ENCODE peak calls at places on chromosomes 4 and X, in six cellular contexts. W, N, A, F, K and E are unnamed samples.

GRCh38 chr4:102815981-102816380 is 11.4 kb downstream of the UBE2D3 start:
- DNase-seq in K (peak), A (no peak), N (no peak), W (peak), F (no peak), E (peak)

GRCh38 chr4:43243433-43244116 is 351.1 kb downstream of the GRXCR1 start:
- DNase-seq in K (no peak), A (no peak), N (peak), F (no peak), W (no peak), E (no peak)

GRCh38 chr4:154908168-154908567 is 127.1 kb downstream of the RBM46 start:
- DNase-seq in F (no peak), K (no peak), W (no peak), N (no peak), A (no peak), E (no peak)

GRCh38 chrX:80765226-80765625 is 44.5 kb downstream of the BRWD3 start:
- DNase-seq in N (no peak), A (no peak), K (peak), W (peak), F (no peak), E (peak)

GRCh38 chr4:77996076-77996475 is 61.0 kb upstream of the FRAS1 start:
- DNase-seq in A (no peak), W (no peak), N (no peak), F (no peak), K (no peak), E (no peak)

GRCh38 chr4:22884157-22884556 is 191.4 kb downstream of the GBA3 start:
- DNase-seq in W (no peak), A (no peak), F (no peak), N (no peak), K (no peak), E (no peak)

GRCh38 chr4:103375278-103375677 is 177.1 kb upstream of the CENPE start:
- DNase-seq in W (no peak), N (no peak), A (no peak), F (no peak), K (no peak), E (no peak)

GRCh38 chr4:28948501-28948900 is 1771.7 kb upstream of the PCDH7 start:
- DNase-seq in K (no peak), A (no peak), W (no peak), F (no peak), N (no peak), E (no peak)

GRCh38 chr4:139843643-139844042 is 178.0 kb downstream of the MGST2 start:
- DNase-seq in K (no peak), W (no peak), A (no peak), F (peak), N (no peak), E (no peak)

GRCh38 chr4:146255463-146255862 is 41.1 kb downstream of the REELD1 start:
- DNase-seq in K (no peak), F (no peak), W (no peak), A (no peak), N (no peak), E (peak)

GRCh38 chr4:108714880-108715279 is 48.0 kb downstream of the ETNPPL start:
- DNase-seq in A (no peak), F (no peak), N (no peak), W (no peak), K (no peak), E (no peak)

GRCh38 chr4:127134490-127134889 is 498.3 kb upstream of the INTU start:
- DNase-seq in W (no peak), F (no peak), A (no peak), K (no peak), N (peak), E (peak)

GRCh38 chrX:110346681-110347080 is 12.0 kb upstream of the RTL9 start:
- DNase-seq in W (no peak), A (no peak), F (no peak), N (no peak), K (no peak), E (no peak)
- TF ChIP-seq CTCF in W (no peak), A (no peak), F (no peak), N (no peak), K (no peak), E (no peak)

GRCh38 chr4:67550491-67551256 is 5.4 kb upstream of the CENPC start:
- DNase-seq in F (no peak), W (no peak), K (no peak), N (peak), A (no peak), E (no peak)

GRCh38 chr4:67545996-67546356 is 673 bp upstream of the CENPC start:
- DNase-seq in F (peak), N (peak), A (no peak), K (no peak), W (no peak), E (no peak)

GRCh38 chr4:67546971-67547370 is 1.7 kb upstream of the CENPC start:
- DNase-seq in F (no peak), N (no peak), W (no peak), A (no peak), K (no peak), E (no peak)

GRCh38 chr4:67545199-67545995 is at the start of gene CENPC:
- DNase-seq in W (peak), A (peak), N (peak), F (peak), K (peak), E (peak)

DNA sequence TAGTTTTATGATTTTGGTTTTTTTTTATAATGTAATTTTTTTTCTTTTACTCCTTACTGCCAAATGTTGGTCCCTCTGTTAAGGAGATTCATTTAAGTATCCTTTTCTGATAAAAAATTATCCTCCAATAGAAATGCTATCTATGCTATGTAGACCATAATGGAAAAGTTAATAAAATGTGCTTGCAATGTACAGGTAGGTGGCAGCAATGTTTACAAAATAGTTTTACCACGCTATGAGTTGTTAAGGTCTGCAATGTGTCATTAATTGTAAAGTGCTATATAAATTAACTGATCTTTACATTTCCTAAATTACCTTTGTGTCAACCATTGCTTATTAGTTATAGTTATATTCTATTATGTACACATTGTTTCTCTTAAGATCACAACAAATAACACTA is 3.8 kb upstream of the CENPC start:
- DNase-seq in W (no peak), A (no peak), F (peak), N (peak), K (no peak), E (no peak)
- TF ChIP-seq CTCF in W (no peak), A (no peak), F (no peak), N (peak), K (peak), E (peak)

DNA sequence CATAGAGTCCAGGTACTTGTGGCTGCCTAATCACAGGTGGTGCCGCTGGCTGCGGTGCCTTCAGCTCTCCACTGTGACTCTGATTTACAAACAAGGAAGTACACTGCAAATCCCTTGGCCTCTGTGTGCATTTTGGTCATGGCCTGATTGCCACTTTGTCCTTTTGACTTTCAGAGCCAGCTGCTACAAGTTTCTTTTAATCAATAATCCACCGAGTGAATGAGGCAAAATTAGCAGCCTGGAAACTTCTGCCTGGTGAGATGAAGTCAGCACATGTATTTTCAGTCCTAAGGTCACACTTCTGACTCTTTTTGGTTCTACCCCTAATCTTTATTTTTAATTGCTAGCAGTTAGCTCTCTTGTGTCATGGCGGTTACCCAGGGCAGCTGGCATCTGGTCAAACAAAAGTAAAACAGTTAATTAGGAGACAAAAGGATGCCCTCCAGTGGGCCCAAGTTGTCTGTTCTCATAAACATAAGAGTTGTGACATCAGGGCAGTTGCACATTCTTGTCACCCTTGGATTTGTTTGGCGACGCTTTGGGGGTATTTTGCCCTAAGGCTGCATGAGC is 62.3 kb upstream of the LNX1 start:
- DNase-seq in W (no peak), A (no peak), F (peak), N (peak), K (no peak), E (no peak)
- TF ChIP-seq CTCF in W (no peak), A (no peak), F (no peak), N (no peak), K (no peak), E (no peak)

GRCh38 chr4:184459413-184459812 is 14.9 kb downstream of the IRF2 start:
- DNase-seq in A (no peak), N (no peak), F (no peak), K (no peak), W (no peak), E (no peak)
- TF ChIP-seq CTCF in A (no peak), N (no peak), F (no peak), K (no peak), W (no peak), E (no peak)

DNA sequence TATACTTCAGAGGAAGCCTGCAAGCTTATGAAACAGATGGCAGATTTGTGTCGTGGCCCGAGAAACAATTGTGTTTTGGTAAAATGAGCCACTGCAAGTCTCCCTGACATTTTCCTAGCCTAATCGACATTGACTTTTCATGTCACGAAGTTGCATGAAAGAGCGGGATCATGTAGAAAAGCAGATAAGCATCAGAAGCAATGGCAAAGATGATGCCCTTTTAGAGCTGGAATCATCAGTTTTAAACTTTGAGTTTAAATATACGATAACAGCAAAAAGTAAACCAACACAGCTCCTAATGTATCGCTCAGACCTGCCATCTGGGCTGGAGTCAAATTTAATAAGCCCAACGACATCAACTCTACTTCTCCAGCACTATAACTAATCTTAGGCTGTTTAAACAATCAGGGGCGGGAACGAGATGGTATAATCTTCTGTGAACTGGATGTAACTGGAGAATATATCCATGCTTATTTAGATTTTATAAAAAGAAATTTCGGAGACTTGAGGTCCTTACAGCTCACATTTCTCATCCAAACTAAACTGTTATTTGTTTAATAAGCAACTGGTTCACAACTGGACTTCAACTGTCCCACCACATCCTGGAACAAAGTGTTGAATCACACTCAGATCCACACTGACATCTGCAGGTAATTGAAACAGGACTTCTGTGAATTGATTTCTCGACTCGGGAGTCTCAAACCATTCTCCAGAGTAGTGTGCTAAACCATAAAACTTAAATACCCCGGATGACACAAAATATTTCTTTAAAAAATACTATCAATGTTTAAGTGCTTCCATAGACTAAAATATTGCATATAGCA is 95.1 kb upstream of the PLAC1 start:
- DNase-seq in N (peak), K (peak), F (peak), W (no peak), A (no peak), E (peak)
- TF ChIP-seq CTCF in N (no peak), K (peak), F (no peak), W (peak), A (no peak), E (no peak)

GRCh38 chr4:100576570-100576969 is 58.7 kb upstream of the EMCN start:
- DNase-seq in K (no peak), N (no peak), A (no peak), F (peak), W (no peak), E (no peak)
- TF ChIP-seq CTCF in K (no peak), N (peak), A (no peak), F (peak), W (no peak), E (no peak)

DNA sequence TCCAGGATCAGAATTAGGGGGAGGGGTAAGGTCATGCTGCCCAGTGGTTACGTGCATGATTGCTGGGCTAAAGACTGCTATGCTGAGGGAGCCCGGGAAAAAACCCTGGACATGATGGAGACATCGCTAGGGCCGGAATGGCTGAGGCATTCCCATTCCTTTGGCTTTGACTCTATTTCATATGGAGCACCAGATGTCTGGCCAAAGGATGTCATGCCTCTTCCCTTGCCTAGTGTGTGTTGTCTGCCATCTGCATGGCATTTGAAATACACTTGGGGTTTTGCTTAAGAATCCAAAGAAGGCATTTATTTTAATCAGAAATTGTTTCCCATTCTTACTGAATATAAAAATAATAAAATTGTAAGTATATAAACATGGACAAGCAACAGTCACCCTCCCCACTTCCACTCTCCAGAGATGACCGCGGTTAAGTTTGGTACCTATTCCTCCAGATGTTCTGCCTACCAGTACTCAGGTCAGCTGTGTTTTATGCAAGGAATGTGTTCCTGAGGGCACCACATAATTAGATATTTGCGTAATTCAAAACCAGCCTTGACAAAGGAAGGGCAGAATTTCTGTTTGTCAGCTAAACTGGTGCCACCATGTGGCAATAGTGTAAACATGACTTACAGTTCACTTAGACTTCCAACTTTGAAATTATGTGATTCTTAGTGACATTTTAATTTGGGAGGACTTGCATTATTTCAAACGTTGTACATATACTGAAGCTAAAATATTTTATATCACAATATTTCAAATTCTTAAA is 105.9 kb downstream of the CT47B1 start:
- DNase-seq in A (no peak), W (no peak), N (peak), K (peak), F (peak), E (no peak)
- TF ChIP-seq CTCF in A (no peak), W (no peak), N (peak), K (peak), F (no peak), E (peak)

DNA sequence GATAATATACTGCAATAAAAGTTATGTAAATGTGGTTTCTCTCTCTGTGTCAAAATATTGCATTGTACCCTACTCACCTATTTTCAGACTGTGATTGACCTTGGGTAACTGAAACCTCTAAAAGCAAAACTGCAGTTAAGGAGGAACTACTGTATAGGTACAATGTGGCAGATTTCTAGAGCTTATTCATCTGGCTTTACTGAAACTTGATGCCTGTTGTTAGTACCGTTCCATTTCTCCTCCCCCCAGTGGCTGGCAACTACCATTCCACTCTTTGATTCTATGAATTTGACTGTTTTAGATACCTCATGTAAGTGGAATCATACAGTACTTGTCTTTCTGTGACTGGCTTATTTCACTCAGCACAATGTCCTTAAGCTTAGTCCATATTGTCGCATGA is 61.9 kb downstream of the HOPX start:
- DNase-seq in N (peak), W (no peak), F (peak), A (no peak), K (no peak), E (no peak)
- TF ChIP-seq CTCF in N (no peak), W (peak), F (no peak), A (no peak), K (no peak), E (no peak)